ENCODE peak calls at places on chromosomes 5 and 9, in seven cellular contexts. I is neuronal stem cell, G is H1, R is IMR-90, L is mesendoderm, P is mesenchymal stem cell, O is trophoblast cell. A is an unnamed sample.

GRCh38 chr5:143001764-143002351 is 231.7 kb downstream of the ARHGAP26 start:
- DNase-seq in I (no peak), G (no peak), R (peak; percentile 84), L (peak; percentile 71), P (peak; percentile 86), O (no peak), A (no peak)

GRCh38 chr5:132002701-132003100 is 8.8 kb downstream of the ACSL6 start:
- DNase-seq in I (no peak), G (no peak), R (no peak), L (peak; percentile 18), P (no peak), O (no peak), A (no peak)

GRCh38 chr5:71904852-71905251 is 185.8 kb downstream of the CARTPT start:
- DNase-seq in I (no peak), G (no peak), R (no peak), L (no peak), P (no peak), O (peak; percentile 14), A (no peak)

GRCh38 chr5:111242606-111243005 is 18.4 kb downstream of the CAMK4 start:
- DNase-seq in I (no peak), G (no peak), R (no peak), L (no peak), P (no peak), O (no peak), A (no peak)

GRCh38 chr9:133563286-133564213 is 29.0 kb downstream of the ADAMTSL2 start:
- DNase-seq in I (no peak), G (no peak), R (peak; percentile 7), L (no peak), P (peak; percentile 51), O (no peak), A (no peak)

GRCh38 chr5:106392766-106393165 is 1278.0 kb downstream of the EFNA5 start:
- DNase-seq in I (no peak), G (no peak), R (peak; percentile 51), L (no peak), P (no peak), O (peak; percentile 52), A (no peak)

GRCh38 chr5:41656597-41656996 is 146.2 kb upstream of the PLCXD3 start:
- DNase-seq in I (no peak), G (no peak), R (no peak), L (peak; percentile 54), P (no peak), O (peak; percentile 97), A (no peak)

GRCh38 chr5:4563400-4563799 is 576.7 kb upstream of the ADAMTS16 start:
- DNase-seq in I (peak; percentile 29), G (peak; percentile 25), R (no peak), L (peak; percentile 80), P (no peak), O (no peak), A (peak; percentile 59)

GRCh38 chr9:91310037-91310436 is 51.7 kb downstream of the AUH start:
- DNase-seq in I (no peak), G (no peak), R (no peak), L (peak; percentile 47), P (no peak), O (peak; percentile 93), A (no peak)

GRCh38 chr5:32419791-32420190 is 24.7 kb downstream of the ZFR start:
- DNase-seq in I (no peak), G (no peak), R (no peak), L (no peak), P (no peak), O (peak; percentile 32), A (no peak)

GRCh38 chr9:90898229-90898628 is 96.6 kb downstream of the SYK start:
- DNase-seq in I (no peak), G (no peak), R (peak; percentile 27), L (peak; percentile 18), P (no peak), O (no peak), A (no peak)

GRCh38 chr5:72467421-72467820 is 39.8 kb downstream of the ZNF366 start:
- DNase-seq in I (no peak), G (no peak), R (no peak), L (no peak), P (no peak), O (peak; percentile 42), A (no peak)

GRCh38 chr9:70510157-70510770 is 95.8 kb upstream of the KLF9 start:
- DNase-seq in I (peak; percentile 4), G (peak; percentile 7), R (no peak), L (peak; percentile 34), P (no peak), O (peak; percentile 25), A (peak; percentile 38)

GRCh38 chr5:157977957-157978505 is 119.1 kb upstream of the CLINT1 start:
- DNase-seq in I (no peak), G (no peak), R (no peak), L (no peak), P (no peak), O (no peak), A (no peak)

GRCh38 chr9:99197987-99198386 is 23.8 kb downstream of the ALG2 start:
- DNase-seq in I (no peak), G (no peak), R (no peak), L (peak; percentile 22), P (no peak), O (no peak), A (peak; percentile 62)

GRCh38 chr5:77852514-77853352 is 76.6 kb upstream of the TBCA start:
- DNase-seq in I (peak; percentile 50), G (peak; percentile 49), R (peak; percentile 78), L (peak; percentile 73), P (peak; percentile 73), O (peak; percentile 35), A (peak; percentile 83)

GRCh38 chr9:107827304-107827703 is 337.7 kb upstream of the KLF4 start:
- DNase-seq in I (no peak), G (no peak), R (no peak), L (no peak), P (no peak), O (no peak), A (no peak)

GRCh38 chr5:126938461-126938860 is 91.9 kb downstream of the MARCHF3 start:
- DNase-seq in I (no peak), G (no peak), R (peak; percentile 89), L (no peak), P (peak; percentile 68), O (peak; percentile 82), A (no peak)

GRCh38 chr9:113456235-113456634 is 7.3 kb upstream of the RGS3 start:
- DNase-seq in I (no peak), G (no peak), R (peak; percentile 25), L (peak; percentile 73), P (peak; percentile 43), O (peak; percentile 73), A (no peak)

GRCh38 chr5:151094861-151095260 is 14.0 kb upstream of the TNIP1 start:
- DNase-seq in I (no peak), G (no peak), R (no peak), L (no peak), P (peak; percentile 40), O (peak; percentile 40), A (no peak)

GRCh38 chr9:126860757-126861466 is 473 bp downstream of the ZBTB34 start:
- DNase-seq in I (no peak), G (no peak), R (no peak), L (peak; percentile 41), P (peak; percentile 51), O (peak; percentile 53), A (no peak)

GRCh38 chr5:149809919-149810691 is 80.0 kb downstream of the PPARGC1B start:
- DNase-seq in I (no peak), G (no peak), R (no peak), L (peak; percentile 55), P (no peak), O (no peak), A (no peak)

GRCh38 chr5:127875235-127876021 is 172.2 kb downstream of the CCDC192 start:
- DNase-seq in I (peak; percentile 14), G (peak; percentile 1), R (peak; percentile 52), L (peak; percentile 84), P (peak; percentile 72), O (peak; percentile 70), A (peak; percentile 62)

GRCh38 chr5:51495672-51496071 is 112.4 kb downstream of the ISL1 start:
- DNase-seq in I (peak; percentile 6), G (no peak), R (peak; percentile 6), L (peak; percentile 44), P (peak; percentile 85), O (peak; percentile 44), A (no peak)

GRCh38 chr9:76396144-76396543 is 1.9 kb upstream of the RFK start:
- DNase-seq in I (no peak), G (no peak), R (no peak), L (no peak), P (no peak), O (no peak), A (no peak)

DNA sequence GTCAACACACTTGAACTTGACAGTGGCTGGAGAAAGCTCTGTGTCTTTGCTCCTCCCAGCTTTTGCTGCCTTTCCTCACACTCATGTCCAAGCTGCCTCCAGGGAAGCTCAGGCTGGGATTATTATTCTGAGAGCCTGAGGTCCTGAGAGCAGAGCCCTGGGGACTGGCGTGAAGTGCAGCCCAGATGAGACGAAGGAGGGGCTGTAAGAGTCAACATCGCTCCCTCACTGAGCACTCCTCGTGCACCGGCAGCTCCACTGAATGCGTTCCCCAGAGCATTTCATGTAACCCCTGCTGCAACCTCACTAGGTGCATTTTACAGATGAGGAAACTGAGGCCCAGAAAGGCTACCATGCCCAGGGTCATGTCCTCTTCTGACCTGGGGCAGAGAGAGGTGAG is 63.5 kb upstream of the PHYKPL start:
- DNase-seq in I (no peak), G (no peak), R (no peak), L (no peak), P (no peak), O (no peak), A (no peak)
- H4K8ac ChIP-seq in I (no peak overlapping the region), G (no peak overlapping the region), R (no peak overlapping the region), L (no peak overlapping the region), P (no peak overlapping the region), O (no peak overlapping the region), A (no peak overlapping the region)

GRCh38 chr5:96924016-96924443 is 11.8 kb upstream of the LNPEP start:
- DNase-seq in I (no peak), G (no peak), R (no peak), L (no peak), P (no peak), O (peak; percentile 92), A (no peak)
- H4K8ac ChIP-seq in I (no peak overlapping the region), G (no peak overlapping the region), R (no peak overlapping the region), L (no peak overlapping the region), P (no peak overlapping the region), O (no peak overlapping the region), A (no peak overlapping the region)

GRCh38 chr9:29289365-29289764 is 1716.1 kb upstream of the C9orf72 start:
- DNase-seq in I (no peak), G (no peak), R (no peak), L (no peak), P (no peak), O (no peak), A (no peak)

GRCh38 chr9:29290519-29290918 is 1717.2 kb upstream of the C9orf72 start:
- DNase-seq in I (no peak), G (no peak), R (no peak), L (no peak), P (no peak), O (no peak), A (no peak)

GRCh38 chr9:29285818-29286217 is 1712.5 kb upstream of the C9orf72 start:
- DNase-seq in I (no peak), G (peak; percentile 15), R (no peak), L (peak; percentile 59), P (no peak), O (no peak), A (peak; percentile 29)
- H4K8ac ChIP-seq in I (no peak overlapping the region), G (no peak overlapping the region), R (no peak overlapping the region), L (no peak overlapping the region), P (no peak overlapping the region), O (no peak overlapping the region), A (no peak overlapping the region)

DNA sequence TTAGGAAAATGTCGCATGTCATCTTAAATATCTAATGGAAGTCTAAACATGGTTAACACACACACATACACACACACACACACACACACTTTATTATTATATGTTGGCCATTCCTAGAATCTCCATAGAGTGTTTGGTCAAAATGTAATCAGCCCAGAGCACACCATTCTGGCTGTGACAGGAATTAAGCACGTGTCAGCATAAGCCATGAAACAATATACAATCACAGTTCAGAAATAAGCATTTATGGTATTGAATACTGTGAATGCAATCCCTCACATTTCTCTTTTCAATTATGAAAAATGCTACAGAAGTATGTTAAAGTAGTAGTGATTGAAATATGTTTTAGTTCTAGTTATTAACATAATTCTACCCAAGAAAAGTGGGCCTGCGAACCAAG is 611.6 kb downstream of the PRELID2 start:
- DNase-seq in I (no peak), G (no peak), R (no peak), L (no peak), P (no peak), O (no peak), A (no peak)
- H4K8ac ChIP-seq in I (no peak overlapping the region), G (no peak overlapping the region), R (no peak overlapping the region), L (no peak overlapping the region), P (no peak overlapping the region), O (no peak overlapping the region), A (no peak overlapping the region)